ENCODE peak calls at places on chromosomes 1 and 21, in seven cellular contexts. U, K, C, H, V, N and Y are unnamed samples. For H3K36me3, the result is how much of the 10 kb centered on the place peaks cover.

GRCh38 chr1:119903443-119903835 is 7.1 kb upstream of the ADAM30 start:
- DNase-seq in U (no peak), K (no peak), C (no peak), H (no peak), V (no peak), N (no peak), Y (no peak)

GRCh38 chr1:29202053-29202452 is 20.4 kb upstream of the SRSF4 start:
- DNase-seq in U (no peak), K (no peak), C (no peak), H (no peak), V (no peak), N (no peak), Y (no peak)

GRCh38 chr1:206507395-206508129 is at the start of gene RASSF5:
- DNase-seq in U (peak), K (peak), C (no peak), H (peak), V (peak), N (peak), Y (peak)

GRCh38 chr1:180675586-180675985 is 43.8 kb downstream of the XPR1 start:
- DNase-seq in U (no peak), K (no peak), C (no peak), H (no peak), V (no peak), N (no peak), Y (no peak)

GRCh38 chr21:29382029-29382654 is 83.4 kb downstream of the BACH1 start:
- DNase-seq in U (no peak), K (peak), C (no peak), H (no peak), V (no peak), N (no peak), Y (no peak)

GRCh38 chr1:57019240-57019805 is 53.5 kb upstream of the C8B start:
- DNase-seq in U (no peak), K (no peak), C (no peak), H (no peak), V (no peak), N (no peak), Y (no peak)

GRCh38 chr1:245825128-245825901 is 670.5 kb downstream of the KIF26B start:
- DNase-seq in U (no peak), K (peak), C (no peak), H (no peak), V (peak), N (no peak), Y (no peak)

GRCh38 chr1:94919241-94920030 is 7.5 kb downstream of the CNN3 start:
- DNase-seq in U (no peak), K (no peak), C (no peak), H (no peak), V (no peak), N (no peak), Y (no peak)

GRCh38 chr1:11787251-11787803 is 18.4 kb downstream of the MTHFR start:
- DNase-seq in U (no peak), K (peak), C (no peak), H (peak), V (peak), N (peak), Y (peak)

GRCh38 chr1:176494436-176494835 is 31.5 kb downstream of the PAPPA2 start:
- DNase-seq in U (no peak), K (no peak), C (no peak), H (no peak), V (peak), N (no peak), Y (no peak)

GRCh38 chr1:48761411-48761810 is 15.3 kb downstream of the BEND5 start:
- DNase-seq in U (no peak), K (no peak), C (no peak), H (no peak), V (no peak), N (no peak), Y (no peak)

GRCh38 chr1:222331340-222331739 is 216.6 kb downstream of the HHIPL2 start:
- DNase-seq in U (no peak), K (peak), C (no peak), H (no peak), V (no peak), N (no peak), Y (no peak)

GRCh38 chr1:234746798-234747196 is 136.8 kb upstream of the IRF2BP2 start:
- DNase-seq in U (no peak), K (no peak), C (no peak), H (no peak), V (no peak), N (no peak), Y (no peak)

GRCh38 chr1:6348511-6349191 is 44.9 kb downstream of the ACOT7 start:
- DNase-seq in U (peak), K (peak), C (no peak), H (no peak), V (peak), N (no peak), Y (no peak)

GRCh38 chr1:16131636-16132324 is 24.1 kb downstream of the EPHA2 start:
- DNase-seq in U (no peak), K (no peak), C (no peak), H (no peak), V (no peak), N (no peak), Y (no peak)

DNA sequence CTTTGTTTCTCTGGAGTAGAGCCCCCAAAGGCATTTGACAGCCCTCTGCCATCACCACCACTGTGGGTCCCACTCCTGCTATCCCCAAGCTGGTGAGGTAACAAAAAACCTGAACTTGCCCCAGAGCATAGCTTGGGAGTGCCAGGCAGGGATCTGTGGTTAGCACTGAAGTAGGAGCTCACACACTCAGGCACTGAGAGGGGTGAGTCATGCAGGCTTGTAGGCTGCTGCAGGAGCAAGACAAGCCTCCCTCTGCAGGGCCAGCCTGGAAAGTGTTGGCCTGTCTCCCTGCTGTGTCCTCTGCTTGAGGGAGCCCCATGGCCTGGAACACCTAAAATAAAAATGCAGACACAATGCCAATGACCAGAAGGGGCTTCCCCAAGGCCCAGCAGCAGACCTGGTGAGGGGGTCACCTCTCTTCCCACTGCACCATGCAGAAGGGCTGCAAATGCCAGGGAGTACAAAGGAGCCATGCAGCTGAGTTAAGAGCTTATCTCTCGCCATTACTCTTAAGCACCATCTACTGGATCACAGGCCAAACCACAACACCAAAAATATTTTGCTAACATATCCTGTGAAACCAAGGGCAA is 108.9 kb upstream of the POGK start:
- DNase-seq in U (no peak), K (no peak), C (no peak), H (no peak), V (no peak), N (no peak), Y (no peak)
- TF ChIP-seq CTCF in U (peak), K (no peak), C (peak), H (no peak), V (no peak), N (no peak), Y (no peak)

GRCh38 chr21:46404306-46404705 is 54.4 kb upstream of the DIP2A start:
- DNase-seq in U (no peak), K (no peak), C (no peak), H (no peak), V (no peak), N (peak), Y (no peak)

GRCh38 chr21:46402421-46402820 is 56.3 kb upstream of the DIP2A start:
- DNase-seq in U (no peak), K (no peak), C (no peak), H (no peak), V (no peak), N (peak), Y (no peak)

GRCh38 chr21:46409641-46410406 is 48.9 kb upstream of the DIP2A start:
- DNase-seq in U (no peak), K (no peak), C (no peak), H (no peak), V (no peak), N (peak), Y (no peak)

GRCh38 chr21:46410516-46410915 is 48.2 kb upstream of the DIP2A start:
- DNase-seq in U (no peak), K (no peak), C (no peak), H (no peak), V (no peak), N (peak), Y (no peak)

DNA sequence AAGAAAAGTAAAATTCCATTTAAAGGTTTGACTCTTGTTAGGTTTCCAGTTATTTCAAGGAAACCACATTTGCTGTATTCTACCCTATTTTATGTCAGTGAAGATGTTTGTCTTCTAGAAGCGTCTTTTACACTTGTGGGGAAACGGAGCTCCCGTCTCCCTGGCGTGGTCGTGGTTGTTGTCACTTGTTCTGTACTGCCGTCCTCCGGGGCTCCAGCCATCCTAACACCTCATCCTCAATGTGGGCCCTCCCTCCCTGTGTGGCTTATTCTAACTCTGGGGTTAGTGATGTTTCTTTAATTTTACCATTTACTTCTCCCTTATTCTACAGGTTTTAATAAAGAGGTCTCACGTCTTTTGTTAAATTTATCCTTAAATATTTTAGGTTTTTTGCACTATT is 52.7 kb upstream of the DIP2A start:
- DNase-seq in U (no peak), K (no peak), C (no peak), H (no peak), V (no peak), N (peak), Y (no peak)
- H3K36me3 ChIP-seq in U (half or more), K (under half), C (half or more), H (under half), V (half or more), N (under half), Y (half or more)

GRCh38 chr1:68346192-68346808 is 103.5 kb downstream of the RPE65 start:
- DNase-seq in U (no peak), K (peak), C (peak), H (no peak), V (no peak), N (no peak), Y (no peak)
- TF ChIP-seq CTCF in U (peak), K (peak), C (peak), H (peak), V (peak), N (peak), Y (no peak)

GRCh38 chr21:33259428-33259827 is 6.7 kb upstream of the IL10RB start:
- DNase-seq in U (no peak), K (no peak), C (no peak), H (no peak), V (no peak), N (no peak), Y (no peak)
- H3K36me3 ChIP-seq in U (half or more), K (under half), C (half or more), H (under half), V (half or more), N (under half), Y (under half)

GRCh38 chr1:87754036-87754603 is 425.4 kb downstream of the LMO4 start:
- DNase-seq in U (no peak), K (no peak), C (no peak), H (no peak), V (no peak), N (no peak), Y (no peak)
- TF ChIP-seq CTCF in U (no peak), K (no peak), C (no peak), H (no peak), V (no peak), N (no peak), Y (no peak)

DNA sequence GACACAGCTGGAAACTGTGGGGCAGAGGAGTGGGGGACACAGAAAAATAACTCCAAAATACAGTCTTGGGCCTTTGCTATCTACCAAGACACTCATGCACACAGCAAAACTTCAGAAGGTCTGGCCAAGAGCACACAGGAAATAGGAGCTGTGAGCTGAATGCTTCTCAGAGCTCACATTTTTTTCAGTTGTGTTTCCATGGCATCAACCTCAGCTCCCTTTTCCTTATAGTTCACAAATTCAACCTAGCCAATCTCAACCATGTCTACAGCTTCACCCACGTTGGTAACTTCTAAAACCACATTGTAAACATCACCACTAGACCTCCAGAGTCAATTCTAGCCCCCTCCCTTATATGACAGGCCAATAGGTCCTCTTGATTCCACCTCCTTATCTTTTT is 19.6 kb upstream of the SYNJ1 start:
- DNase-seq in U (peak), K (no peak), C (no peak), H (no peak), V (no peak), N (no peak), Y (no peak)
- H3K36me3 ChIP-seq in U (half or more), K (half or more), C (half or more), H (under half), V (half or more), N (under half), Y (half or more)

GRCh38 chr1:41503507-41504125 is 19.1 kb upstream of the EDN2 start:
- DNase-seq in U (no peak), K (no peak), C (no peak), H (no peak), V (no peak), N (no peak), Y (no peak)
- TF ChIP-seq CTCF in U (peak), K (peak), C (peak), H (no peak), V (no peak), N (no peak), Y (no peak)